ENCODE peak calls at places on chromosomes 11 and 22, in seven cellular contexts. V, O, H, S, R, J and B are unnamed samples.

GRCh38 chr22:24429411-24430365 is 2.3 kb downstream of the ADORA2A start:
- DNase-seq in V (peak; percentile 69), O (peak; percentile 79), H (peak; percentile 89), S (no peak), R (peak; percentile 87), J (no peak), B (peak; percentile 54)

GRCh38 chr11:16987205-16987568 is 27.0 kb downstream of the PLEKHA7 start:
- DNase-seq in V (no peak), O (peak; percentile 82), H (no peak), S (no peak), R (no peak), J (peak; percentile 65), B (no peak)

GRCh38 chr11:69270929-69271328 is 23.0 kb upstream of the MYEOV start:
- DNase-seq in V (no peak), O (no peak), H (no peak), S (no peak), R (no peak), J (no peak), B (no peak)

GRCh38 chr11:65314501-65315203 is at the start of gene CDC42EP2:
- DNase-seq in V (peak; percentile 90), O (peak; percentile 99), H (peak; percentile 97), S (peak; percentile 80), R (peak; percentile 94), J (peak; percentile 87), B (peak; percentile 61)

GRCh38 chr11:33913991-33914390 is 22.1 kb upstream of the LMO2 start:
- DNase-seq in V (no peak), O (no peak), H (no peak), S (no peak), R (no peak), J (no peak), B (no peak)

GRCh38 chr11:67612751-67613150 is 6.0 kb downstream of the NDUFV1 start:
- DNase-seq in V (no peak), O (no peak), H (no peak), S (no peak), R (peak; percentile 80), J (no peak), B (no peak)

GRCh38 chr22:36009085-36009484 is 19.5 kb downstream of the RBFOX2 start:
- DNase-seq in V (no peak), O (no peak), H (no peak), S (no peak), R (no peak), J (no peak), B (no peak)

GRCh38 chr22:38069372-38070249 is 12.4 kb downstream of the PICK1 start:
- DNase-seq in V (peak; percentile 85), O (peak; percentile 87), H (peak; percentile 98), S (no peak), R (no peak), J (no peak), B (no peak)

GRCh38 chr22:39524089-39524752 is 3.9 kb downstream of the ATF4 start:
- DNase-seq in V (no peak), O (peak; percentile 61), H (peak; percentile 30), S (no peak), R (no peak), J (no peak), B (peak; percentile 14)

GRCh38 chr22:30596886-30597285 is 5.2 kb upstream of the PES1 start:
- DNase-seq in V (no peak), O (peak; percentile 59), H (no peak), S (no peak), R (no peak), J (no peak), B (no peak)

DNA sequence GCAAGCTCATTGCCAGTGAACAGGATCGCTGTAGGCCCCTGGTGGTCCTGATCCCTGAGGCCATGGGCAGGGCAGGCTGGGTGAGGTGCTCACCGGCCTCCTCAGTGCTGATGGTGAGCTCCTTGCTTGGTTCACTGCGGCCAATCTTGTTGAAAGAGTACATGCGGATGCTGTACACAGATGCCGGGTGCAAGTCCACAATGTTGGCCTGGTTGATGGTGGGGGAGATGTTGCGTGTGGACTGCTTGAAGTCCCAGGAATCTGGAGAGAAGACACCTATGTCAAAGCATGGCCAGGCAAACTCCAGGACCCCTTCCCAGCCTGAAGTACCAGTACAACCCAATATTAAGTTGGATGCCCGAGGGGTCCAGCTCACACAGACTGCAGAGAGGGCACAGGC is 144.1 kb downstream of the CEP164 start:
- DNase-seq in V (no peak), O (no peak), H (no peak), S (no peak), R (no peak), J (no peak), B (no peak)
- H3K27me3 ChIP-seq in V (no peaks in the 10 kb centered on the region), O (no peaks in the 10 kb centered on the region), H (no peaks in the 10 kb centered on the region), S (no peaks in the 10 kb centered on the region), R (no peaks in the 10 kb centered on the region), J (peaks cover 2% of the 10 kb centered on the region), B (no peaks in the 10 kb centered on the region)

GRCh38 chr11:72616655-72617054 is 57.6 kb downstream of the PDE2A start:
- DNase-seq in V (no peak), O (no peak), H (no peak), S (no peak), R (no peak), J (no peak), B (no peak)

GRCh38 chr11:72614381-72614780 is 59.8 kb downstream of the PDE2A start:
- DNase-seq in V (no peak), O (no peak), H (no peak), S (no peak), R (no peak), J (no peak), B (no peak)

GRCh38 chr11:72613450-72613849 is 60.8 kb downstream of the PDE2A start:
- DNase-seq in V (no peak), O (no peak), H (no peak), S (no peak), R (no peak), J (no peak), B (no peak)

GRCh38 chr11:72615329-72615728 is 58.9 kb downstream of the PDE2A start:
- DNase-seq in V (no peak), O (no peak), H (no peak), S (no peak), R (no peak), J (no peak), B (no peak)

GRCh38 chr11:72613977-72614376 is 60.2 kb downstream of the PDE2A start:
- DNase-seq in V (no peak), O (no peak), H (no peak), S (peak; percentile 22), R (peak; percentile 93), J (no peak), B (peak; percentile 99)
- H3K27me3 ChIP-seq in V (no peaks in the 10 kb centered on the region), O (peaks cover 3% of the 10 kb centered on the region), H (peaks cover 29% of the 10 kb centered on the region), S (no peaks in the 10 kb centered on the region), R (no peaks in the 10 kb centered on the region), J (peaks cover 17% of the 10 kb centered on the region), B (peaks cover 4% of the 10 kb centered on the region)

GRCh38 chr11:124872741-124873140 is 7.5 kb downstream of the ROBO3 start:
- DNase-seq in V (no peak), O (peak; percentile 80), H (peak; percentile 85), S (no peak), R (no peak), J (peak; percentile 38), B (no peak)
- H3K27me3 ChIP-seq in V (peaks cover 33% of the 10 kb centered on the region), O (peaks cover 85% of the 10 kb centered on the region), H (peaks cover 63% of the 10 kb centered on the region), S (peaks cover 65% of the 10 kb centered on the region), R (peaks cover 37% of the 10 kb centered on the region), J (peaks cover 4% of the 10 kb centered on the region), B (peaks cover 46% of the 10 kb centered on the region)

DNA sequence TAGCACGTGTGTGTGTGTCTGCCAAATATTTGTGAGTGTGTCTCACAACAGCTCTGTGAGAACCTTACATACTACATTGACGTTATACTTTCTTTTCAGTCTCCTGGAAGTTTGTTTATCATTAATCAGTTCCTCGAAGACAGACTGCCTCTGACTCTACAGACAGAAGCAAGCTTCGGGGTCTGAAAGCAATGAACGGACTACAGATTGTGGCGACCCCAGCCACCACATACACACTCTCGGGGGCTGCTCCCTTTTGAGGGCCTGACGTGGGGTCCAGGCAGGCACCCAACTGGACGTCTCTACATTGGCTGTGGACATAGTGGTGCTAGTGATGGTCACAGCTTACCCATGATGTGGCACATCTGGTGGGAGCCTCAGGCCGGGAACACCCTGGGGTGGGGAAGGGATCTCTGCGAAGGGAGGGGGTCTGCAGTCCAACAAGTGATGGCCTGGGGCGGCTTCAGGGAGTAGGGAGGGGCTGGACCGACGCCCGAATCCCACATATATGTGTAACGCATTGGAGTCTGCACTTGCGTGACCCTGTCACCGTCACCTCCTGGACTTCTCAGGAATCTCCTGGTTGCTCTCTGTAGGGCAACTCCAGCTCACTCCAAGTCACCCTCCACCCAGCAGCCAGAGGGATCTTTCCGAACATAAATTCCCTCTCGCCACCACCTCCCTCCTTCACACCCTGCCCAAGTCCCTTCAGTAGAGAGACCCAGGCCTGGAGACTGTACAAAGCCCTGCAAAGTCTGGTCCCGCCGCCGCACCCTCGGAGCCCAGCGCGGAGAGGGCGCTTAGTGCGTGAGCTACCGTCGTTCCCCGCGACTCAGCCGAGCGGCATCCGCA is 30.4 kb upstream of the TRIM29 start:
- DNase-seq in V (no peak), O (no peak), H (no peak), S (peak; percentile 4), R (no peak), J (peak; percentile 54), B (no peak)
- H3K27me3 ChIP-seq in V (peaks cover 19% of the 10 kb centered on the region), O (peaks cover 53% of the 10 kb centered on the region), H (peaks cover 52% of the 10 kb centered on the region), S (peaks cover 21% of the 10 kb centered on the region), R (peaks cover 26% of the 10 kb centered on the region), J (no peaks in the 10 kb centered on the region), B (peaks cover 14% of the 10 kb centered on the region)